ENCODE peak calls at places on chromosomes 12 and 14, in five cellular contexts. One of them, this sample, is unnamed.

GRCh38 chr14:102728509-102728908 is 48.7 kb upstream of the TRAF3 start:
- DNase-seq in NB4: no peak
- DNase-seq in A549: no peak
- DNase-seq in Peyer's patch: no peak
- DNase-seq in brain microvascular endothelial cell: no peak
- DNase-seq in this sample: no peak

GRCh38 chr12:92550234-92550633 is 152.6 kb upstream of the PLEKHG7 start:
- DNase-seq in A549: no peak
- DNase-seq in NB4: no peak
- DNase-seq in brain microvascular endothelial cell: no peak
- DNase-seq in Peyer's patch: no peak
- DNase-seq in this sample: no peak

GRCh38 chr12:48999371-49000131 is at the start of gene DDN:
- DNase-seq in A549: no peak
- DNase-seq in Peyer's patch: no peak
- DNase-seq in brain microvascular endothelial cell: peak
- DNase-seq in NB4: peak
- DNase-seq in this sample: peak

GRCh38 chr12:115774148-115774905 is 503.2 kb downstream of the MED13L start:
- DNase-seq in A549: no peak
- DNase-seq in NB4: no peak
- DNase-seq in Peyer's patch: peak
- DNase-seq in brain microvascular endothelial cell: no peak
- DNase-seq in this sample: no peak

GRCh38 chr14:94237983-94238382 is 55.1 kb downstream of the SERPINA10 start:
- DNase-seq in brain microvascular endothelial cell: no peak
- DNase-seq in NB4: peak
- DNase-seq in A549: no peak
- DNase-seq in Peyer's patch: no peak
- DNase-seq in this sample: no peak

GRCh38 chr12:5498081-5498480 is 66.2 kb downstream of the NTF3 start:
- DNase-seq in A549: no peak
- DNase-seq in brain microvascular endothelial cell: no peak
- DNase-seq in NB4: no peak
- DNase-seq in Peyer's patch: no peak
- DNase-seq in this sample: no peak

GRCh38 chr12:124395986-124396385 is 101.1 kb downstream of the RFLNA start:
- DNase-seq in Peyer's patch: no peak
- DNase-seq in A549: no peak
- DNase-seq in NB4: no peak
- DNase-seq in brain microvascular endothelial cell: no peak
- DNase-seq in this sample: peak

GRCh38 chr12:89770391-89770790 is 61.8 kb upstream of the ATP2B1 start:
- DNase-seq in Peyer's patch: no peak
- DNase-seq in brain microvascular endothelial cell: no peak
- DNase-seq in NB4: no peak
- DNase-seq in A549: no peak
- DNase-seq in this sample: no peak

GRCh38 chr14:52244328-52244727 is 23.2 kb upstream of the PTGDR start:
- DNase-seq in brain microvascular endothelial cell: no peak
- DNase-seq in A549: no peak
- DNase-seq in NB4: no peak
- DNase-seq in Peyer's patch: no peak
- DNase-seq in this sample: no peak

GRCh38 chr14:77883479-77884238 is 83.8 kb downstream of the ADCK1 start:
- DNase-seq in A549: no peak
- DNase-seq in brain microvascular endothelial cell: no peak
- DNase-seq in NB4: peak
- DNase-seq in Peyer's patch: no peak
- DNase-seq in this sample: no peak

GRCh38 chr14:82447586-82447985 is 913.9 kb upstream of the SEL1L start:
- DNase-seq in A549: no peak
- DNase-seq in brain microvascular endothelial cell: no peak
- DNase-seq in NB4: no peak
- DNase-seq in Peyer's patch: no peak
- DNase-seq in this sample: peak

GRCh38 chr12:84043355-84043754 is 869.2 kb downstream of the SLC6A15 start:
- DNase-seq in A549: no peak
- DNase-seq in brain microvascular endothelial cell: no peak
- DNase-seq in NB4: no peak
- DNase-seq in Peyer's patch: no peak
- DNase-seq in this sample: no peak

GRCh38 chr12:75705749-75706719 is 194.6 kb upstream of the KRR1 start:
- DNase-seq in Peyer's patch: peak
- DNase-seq in brain microvascular endothelial cell: peak
- DNase-seq in NB4: no peak
- DNase-seq in A549: no peak
- DNase-seq in this sample: peak

GRCh38 chr12:128258866-128259555 is 8.0 kb upstream of the TMEM132C start:
- DNase-seq in Peyer's patch: no peak
- DNase-seq in NB4: no peak
- DNase-seq in A549: no peak
- DNase-seq in brain microvascular endothelial cell: no peak
- DNase-seq in this sample: no peak

DNA sequence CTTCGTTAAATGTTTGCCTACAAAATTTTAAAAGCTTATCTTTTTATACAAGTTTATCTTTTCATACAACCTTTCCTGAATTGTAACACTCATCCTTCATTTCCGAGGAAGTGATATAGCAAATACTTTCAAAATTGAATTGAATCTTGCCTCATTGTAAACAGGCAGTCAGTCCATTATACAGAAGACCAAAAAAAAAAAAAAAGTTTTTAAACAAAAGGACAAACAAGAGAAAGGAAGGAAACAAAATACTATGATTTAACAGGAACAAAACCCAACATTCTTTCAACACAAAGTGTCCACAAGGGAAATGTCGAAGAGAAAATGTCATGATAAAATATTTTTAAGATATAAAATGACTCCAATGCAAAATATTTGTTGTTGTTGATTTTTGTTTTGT is 8.5 kb downstream of the ATF7 start:
- DNase-seq in brain microvascular endothelial cell: no peak
- DNase-seq in NB4: no peak
- DNase-seq in Peyer's patch: no peak
- DNase-seq in A549: no peak
- DNase-seq in this sample: no peak
- H3K4me3 ChIP-seq in brain microvascular endothelial cell: no peak
- H3K4me3 ChIP-seq in NB4: peak
- H3K4me3 ChIP-seq in Peyer's patch: no peak
- H3K4me3 ChIP-seq in A549: no peak
- H3K4me3 ChIP-seq in this sample: no peak

GRCh38 chr14:23320584-23321571 is at the start of gene PABPN1:
- DNase-seq in Peyer's patch: peak
- DNase-seq in brain microvascular endothelial cell: peak
- DNase-seq in A549: peak
- DNase-seq in NB4: peak
- DNase-seq in this sample: peak
- TF ChIP-seq CTCF in Peyer's patch: no peak
- TF ChIP-seq CTCF in brain microvascular endothelial cell: no peak
- TF ChIP-seq CTCF in A549: no peak
- TF ChIP-seq CTCF in NB4: no peak
- TF ChIP-seq CTCF in this sample: no peak

GRCh38 chr12:104470521-104470920 is 13.8 kb downstream of the CHST11 start:
- DNase-seq in Peyer's patch: no peak
- DNase-seq in A549: no peak
- DNase-seq in brain microvascular endothelial cell: no peak
- DNase-seq in NB4: no peak
- DNase-seq in this sample: no peak
- H3K4me3 ChIP-seq in Peyer's patch: no peak
- H3K4me3 ChIP-seq in A549: no peak
- H3K4me3 ChIP-seq in brain microvascular endothelial cell: no peak
- H3K4me3 ChIP-seq in NB4: no peak
- H3K4me3 ChIP-seq in this sample: no peak

DNA sequence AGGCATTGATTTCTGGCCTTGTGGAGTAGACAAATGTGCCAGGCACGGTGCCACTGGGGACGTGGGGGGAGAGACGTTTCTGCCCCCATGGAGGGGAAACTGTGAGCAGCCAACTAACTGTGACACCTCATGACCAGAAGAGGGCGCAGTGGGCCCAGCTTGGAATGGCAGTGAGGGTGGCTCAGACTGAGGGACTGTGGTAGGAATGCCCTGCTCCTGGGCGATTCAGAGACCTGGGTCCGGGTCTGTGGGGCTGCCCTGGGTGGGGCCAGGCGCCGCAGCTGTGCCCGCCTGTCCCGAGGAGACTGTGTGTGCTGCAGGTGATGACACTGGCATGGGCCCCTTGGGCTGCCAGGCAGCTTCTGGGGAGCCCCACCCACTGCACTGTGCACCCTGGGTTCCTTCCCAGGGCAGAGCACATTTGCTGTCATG is 60.6 kb downstream of the SLC25A47 start:
- DNase-seq in A549: peak
- DNase-seq in Peyer's patch: peak
- DNase-seq in NB4: peak
- DNase-seq in brain microvascular endothelial cell: peak
- DNase-seq in this sample: no peak
- TF ChIP-seq CTCF in A549: peak
- TF ChIP-seq CTCF in Peyer's patch: peak
- TF ChIP-seq CTCF in NB4: peak
- TF ChIP-seq CTCF in brain microvascular endothelial cell: peak
- TF ChIP-seq CTCF in this sample: peak

GRCh38 chr12:62259311-62259992 is 752 bp upstream of the USP15 start:
- DNase-seq in Peyer's patch: no peak
- DNase-seq in brain microvascular endothelial cell: no peak
- DNase-seq in A549: peak
- DNase-seq in NB4: peak
- DNase-seq in this sample: no peak

GRCh38 chr12:62258231-62258630 is 2.0 kb upstream of the USP15 start:
- DNase-seq in brain microvascular endothelial cell: no peak
- DNase-seq in Peyer's patch: no peak
- DNase-seq in NB4: no peak
- DNase-seq in A549: no peak
- DNase-seq in this sample: no peak

GRCh38 chr12:62259993-62260732 is at the start of gene USP15:
- DNase-seq in NB4: peak
- DNase-seq in A549: peak
- DNase-seq in brain microvascular endothelial cell: peak
- DNase-seq in Peyer's patch: peak
- DNase-seq in this sample: peak

GRCh38 chr12:62254967-62255366 is 5.2 kb upstream of the USP15 start:
- DNase-seq in brain microvascular endothelial cell: no peak
- DNase-seq in A549: no peak
- DNase-seq in Peyer's patch: no peak
- DNase-seq in NB4: no peak
- DNase-seq in this sample: no peak

DNA sequence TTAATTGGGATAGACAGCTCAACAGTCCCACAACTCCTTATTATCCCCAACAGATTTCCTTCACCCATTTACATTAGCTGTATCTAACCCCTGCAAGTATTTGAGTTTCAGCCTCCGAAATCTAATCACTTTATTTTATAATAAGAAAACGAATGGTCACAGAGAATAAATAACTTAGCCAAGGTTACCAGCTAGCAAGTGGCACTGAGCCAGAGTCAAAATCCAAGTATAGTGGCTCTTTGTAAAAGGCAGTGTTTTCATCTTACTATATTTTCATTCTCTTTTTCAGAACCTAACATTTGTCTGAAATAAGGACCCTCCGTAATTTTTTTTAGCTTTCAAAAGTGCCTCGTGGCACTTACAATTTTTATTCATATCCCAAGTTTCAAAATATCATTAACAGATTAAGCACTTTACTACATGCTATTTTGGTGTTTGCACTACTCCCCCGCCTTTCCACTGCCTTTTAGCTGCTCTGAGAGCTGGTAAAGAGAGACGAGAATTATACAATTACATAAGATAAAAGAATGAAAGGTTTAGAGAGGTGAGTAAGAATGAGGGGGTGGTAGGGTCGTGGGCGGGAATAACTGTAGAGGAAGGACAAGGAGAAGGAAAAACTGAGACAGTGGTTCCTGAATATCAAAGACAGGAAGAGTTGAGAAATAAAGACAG is 3.7 kb upstream of the USP15 start:
- DNase-seq in brain microvascular endothelial cell: no peak
- DNase-seq in NB4: peak
- DNase-seq in A549: no peak
- DNase-seq in Peyer's patch: no peak
- DNase-seq in this sample: no peak
- H3K4me3 ChIP-seq in brain microvascular endothelial cell: no peak
- H3K4me3 ChIP-seq in NB4: no peak
- H3K4me3 ChIP-seq in A549: no peak
- H3K4me3 ChIP-seq in Peyer's patch: no peak
- H3K4me3 ChIP-seq in this sample: no peak

This sample was measured in foreskin fibroblast.